ENCODE peak calls at places on chromosome 16, in four cellular contexts. One of them, this sample, is unnamed.

GRCh38 chr16:71648921-71649320 is 22.9 kb downstream of the MARVELD3 start:
- DNase-seq in NB4: peak
- DNase-seq in GM23248: peak
- DNase-seq in GF-D8: no peak
- DNase-seq in this sample: peak

GRCh38 chr16:48613061-48613957 is 3.3 kb upstream of the N4BP1 start:
- DNase-seq in NB4: peak
- DNase-seq in GM23248: peak
- DNase-seq in GF-D8: peak
- DNase-seq in this sample: peak

GRCh38 chr16:4358831-4359561 is 7.9 kb upstream of the PAM16 start:
- DNase-seq in NB4: peak
- DNase-seq in GM23248: peak
- DNase-seq in GF-D8: no peak
- DNase-seq in this sample: peak

GRCh38 chr16:78742501-78743283 is 643.2 kb downstream of the WWOX start:
- DNase-seq in NB4: peak
- DNase-seq in GM23248: no peak
- DNase-seq in GF-D8: no peak
- DNase-seq in this sample: peak

GRCh38 chr16:88060524-88061219 is 109.4 kb downstream of the BANP start:
- DNase-seq in NB4: no peak
- DNase-seq in GM23248: no peak
- DNase-seq in GF-D8: no peak
- DNase-seq in this sample: no peak

GRCh38 chr16:75010427-75010826 is 11.6 kb downstream of the ZNRF1 start:
- DNase-seq in NB4: no peak
- DNase-seq in GM23248: no peak
- DNase-seq in GF-D8: no peak
- DNase-seq in this sample: no peak

GRCh38 chr16:85443531-85443930 is 169.6 kb upstream of the GSE1 start:
- DNase-seq in NB4: no peak
- DNase-seq in GM23248: no peak
- DNase-seq in GF-D8: no peak
- DNase-seq in this sample: no peak

GRCh38 chr16:16774389-16774788 is 395.4 kb downstream of the NPIPA7 start:
- DNase-seq in NB4: no peak
- DNase-seq in GM23248: no peak
- DNase-seq in GF-D8: no peak
- DNase-seq in this sample: no peak

GRCh38 chr16:2284001-2284770 is 16.3 kb upstream of the RNPS1 start:
- DNase-seq in NB4: no peak
- DNase-seq in GM23248: no peak
- DNase-seq in GF-D8: no peak
- DNase-seq in this sample: no peak

GRCh38 chr16:397736-398332 is 835 bp downstream of the NME4 start:
- DNase-seq in NB4: no peak
- DNase-seq in GM23248: peak
- DNase-seq in GF-D8: peak
- DNase-seq in this sample: peak

GRCh38 chr16:55051571-55051970 is 120.9 kb downstream of the IRX5 start:
- DNase-seq in NB4: no peak
- DNase-seq in GM23248: no peak
- DNase-seq in GF-D8: no peak
- DNase-seq in this sample: no peak

GRCh38 chr16:89142474-89143197 is 28.9 kb upstream of the CDH15 start:
- DNase-seq in NB4: peak
- DNase-seq in GM23248: peak
- DNase-seq in GF-D8: no peak
- DNase-seq in this sample: no peak

GRCh38 chr16:17474037-17474436 is 3.3 kb upstream of the XYLT1 start:
- DNase-seq in NB4: peak
- DNase-seq in GM23248: peak
- DNase-seq in GF-D8: peak
- DNase-seq in this sample: peak

GRCh38 chr16:73268311-73268997 is 220.5 kb upstream of the ZFHX3 start:
- DNase-seq in NB4: no peak
- DNase-seq in GM23248: peak
- DNase-seq in GF-D8: no peak
- DNase-seq in this sample: no peak

GRCh38 chr16:57648125-57648524 is 19.7 kb downstream of the ADGRG1 start:
- DNase-seq in NB4: no peak
- DNase-seq in GM23248: no peak
- DNase-seq in GF-D8: no peak
- DNase-seq in this sample: no peak

GRCh38 chr16:82660078-82660645 is 33.4 kb downstream of the CDH13 start:
- DNase-seq in NB4: no peak
- DNase-seq in GM23248: peak
- DNase-seq in GF-D8: no peak
- DNase-seq in this sample: no peak

GRCh38 chr16:88440686-88441405 is 12.2 kb upstream of the ZFPM1 start:
- DNase-seq in NB4: no peak
- DNase-seq in GM23248: no peak
- DNase-seq in GF-D8: no peak
- DNase-seq in this sample: no peak

GRCh38 chr16:73735018-73735417 is 561.6 kb upstream of the PSMD7 start:
- DNase-seq in NB4: no peak
- DNase-seq in GM23248: peak
- DNase-seq in GF-D8: no peak
- DNase-seq in this sample: peak

GRCh38 chr16:144797-145252 is 6.4 kb upstream of the NPRL3 start:
- DNase-seq in NB4: peak
- DNase-seq in GM23248: no peak
- DNase-seq in GF-D8: no peak
- DNase-seq in this sample: peak

GRCh38 chr16:86697715-86698114 is 119.4 kb downstream of the FOXL1 start:
- DNase-seq in NB4: no peak
- DNase-seq in GM23248: peak
- DNase-seq in GF-D8: no peak
- DNase-seq in this sample: no peak

GRCh38 chr16:11259288-11259621 is 3.3 kb upstream of the SOCS1 start:
- DNase-seq in NB4: no peak
- DNase-seq in GM23248: peak
- DNase-seq in GF-D8: no peak
- DNase-seq in this sample: no peak

GRCh38 chr16:48194828-48195566 is 39.2 kb upstream of the ABCC12 start:
- DNase-seq in NB4: no peak
- DNase-seq in GM23248: no peak
- DNase-seq in GF-D8: no peak
- DNase-seq in this sample: no peak

GRCh38 chr16:2704983-2705275 is 15.1 kb downstream of the PRSS27 start:
- DNase-seq in NB4: no peak
- DNase-seq in GM23248: no peak
- DNase-seq in GF-D8: no peak
- DNase-seq in this sample: no peak

This sample was measured in OCI-M1.